ENCODE peak calls at places on chromosome 15, in six cellular contexts. T is AG10803, L is neural crest cell, W is RWPE1, X is fibroblast of the aortic adventitia, Y is pancreas. U is an unnamed sample.
A peak's percentile ranks its signal among the peaks of the same experiment; 100 is the strongest.

GRCh38 chr15:62887113-62887570 is 155.4 kb upstream of the TPM1 start:
- DNase-seq in L (no peak), W (no peak), X (peak; percentile 55), T (peak; percentile 70), Y (no peak), U (no peak)

GRCh38 chr15:22778796-22779195 is 7.6 kb upstream of the NIPA1 start:
- DNase-seq in W (no peak), X (peak; percentile 74), T (no peak), L (no peak), Y (no peak), U (no peak)

GRCh38 chr15:55856506-55856905 is 113.6 kb upstream of the PRTG start:
- DNase-seq in L (no peak), X (peak; percentile 16), W (no peak), Y (no peak), T (no peak), U (no peak)

GRCh38 chr15:81337713-81338157 is 13.8 kb upstream of the STARD5 start:
- DNase-seq in Y (no peak), W (no peak), X (peak; percentile 29), L (no peak), T (peak; percentile 65), U (no peak)

GRCh38 chr15:66763186-66764066 is 61.4 kb downstream of the SMAD6 start:
- DNase-seq in T (peak; percentile 62), X (peak; percentile 51), Y (peak; percentile 84), W (no peak), L (no peak), U (peak; percentile 45)

GRCh38 chr15:70799667-70800450 is 36.5 kb upstream of the UACA start:
- DNase-seq in X (peak; percentile 99), L (no peak), Y (no peak), W (peak; percentile 25), T (peak; percentile 98), U (peak; percentile 75)

GRCh38 chr15:80982839-80983238 is 6.8 kb downstream of the MESD start:
- DNase-seq in Y (no peak), X (no peak), T (no peak), W (no peak), L (no peak), U (no peak)

GRCh38 chr15:101108791-101109190 is 143.1 kb downstream of the CHSY1 start:
- DNase-seq in T (no peak), W (no peak), X (no peak), Y (no peak), L (no peak), U (no peak)

GRCh38 chr15:73352082-73352481 is 16.7 kb downstream of the HCN4 start:
- DNase-seq in Y (no peak), L (no peak), W (no peak), X (peak; percentile 2), T (peak; percentile 27), U (no peak)

GRCh38 chr15:100350434-100351226 is 8.9 kb upstream of the ADAMTS17 start:
- DNase-seq in W (peak; percentile 49), L (no peak), Y (no peak), T (peak; percentile 58), X (peak; percentile 81), U (peak; percentile 95)

GRCh38 chr15:92921215-92922131 is 21.3 kb downstream of the CHD2 start:
- DNase-seq in X (peak; percentile 64), Y (no peak), L (no peak), W (peak; percentile 89), T (peak; percentile 49), U (peak; percentile 92)

GRCh38 chr15:23038741-23039150 is 623 bp downstream of the TUBGCP5 start:
- DNase-seq in L (no peak), W (peak; percentile 69), T (peak; percentile 52), Y (no peak), X (peak; percentile 62), U (peak; percentile 59)

GRCh38 chr15:100762913-100763627 is 116.6 kb upstream of the ALDH1A3 start:
- DNase-seq in X (no peak), W (no peak), L (no peak), Y (no peak), T (no peak), U (no peak)

GRCh38 chr15:55737373-55737772 is 5.6 kb downstream of the PRTG start:
- DNase-seq in T (no peak), Y (no peak), L (peak; percentile 31), W (no peak), X (peak; percentile 55), U (no peak)

GRCh38 chr15:70245932-70246622 is 148.4 kb upstream of the TLE3 start:
- DNase-seq in W (peak; percentile 89), T (peak; percentile 46), X (no peak), Y (peak; percentile 39), L (no peak), U (peak; percentile 91)

GRCh38 chr15:31024330-31024729 is 32.9 kb upstream of the MTMR10 start:
- DNase-seq in T (peak; percentile 98), X (peak; percentile 98), W (peak; percentile 97), L (no peak), Y (no peak), U (peak; percentile 72)

GRCh38 chr15:58437531-58438105 is 5.8 kb downstream of the LIPC start:
- DNase-seq in T (no peak), X (no peak), L (no peak), Y (no peak), W (no peak), U (no peak)

GRCh38 chr15:66760968-66761722 is 59.1 kb downstream of the SMAD6 start:
- DNase-seq in T (no peak), L (no peak), W (no peak), X (peak; percentile 65), Y (no peak), U (no peak)

GRCh38 chr15:28260722-28261121 is 61.3 kb downstream of the HERC2 start:
- DNase-seq in T (no peak), Y (no peak), X (no peak), L (no peak), W (no peak), U (no peak)

GRCh38 chr15:25989327-25989726 is 126.2 kb upstream of the ATP10A start:
- DNase-seq in W (no peak), X (no peak), L (no peak), Y (no peak), T (no peak), U (no peak)
- TF ChIP-seq CTCF in W (no peak), X (no peak), L (no peak), Y (no peak), T (no peak), U (no peak)

GRCh38 chr15:98649996-98650870 is 1.9 kb downstream of the IGF1R start:
- DNase-seq in W (no peak), L (peak; percentile 15), Y (peak; percentile 56), T (peak; percentile 41), X (peak; percentile 51), U (no peak)

GRCh38 chr15:98648654-98649537 is 557 bp downstream of the IGF1R start:
- DNase-seq in Y (peak; percentile 55), X (peak; percentile 43), T (peak; percentile 54), L (peak; percentile 32), W (no peak), U (peak; percentile 63)

GRCh38 chr15:98647774-98648653 is at the start of gene IGF1R:
- DNase-seq in T (peak; percentile 86), X (peak; percentile 81), Y (peak; percentile 85), W (peak; percentile 78), L (peak; percentile 87), U (peak; percentile 83)

GRCh38 chr15:98650871-98651481 is 2.6 kb downstream of the IGF1R start:
- DNase-seq in X (peak; percentile 58), Y (peak; percentile 49), T (peak; percentile 41), L (no peak), W (no peak), U (no peak)

DNA sequence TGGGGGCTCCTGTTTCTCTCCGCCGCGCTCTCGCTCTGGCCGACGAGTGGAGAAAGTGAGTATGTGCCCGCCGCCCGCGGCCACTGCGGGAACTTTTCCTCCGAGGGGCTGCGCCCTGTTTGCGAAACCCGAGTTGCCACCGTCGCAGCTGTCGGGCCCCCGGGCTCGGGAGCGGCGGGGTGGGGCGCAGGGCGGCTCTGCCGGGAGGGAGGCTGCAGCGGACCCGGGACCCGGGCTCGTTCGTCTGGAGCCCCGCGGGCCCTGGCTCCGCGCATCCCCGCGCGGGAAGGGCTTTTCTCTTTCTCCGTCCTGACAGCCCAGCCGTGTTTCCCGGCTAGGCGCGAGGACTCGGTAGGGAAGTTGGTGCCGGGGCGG is 1.3 kb downstream of the IGF1R start:
- DNase-seq in X (peak; percentile 33), L (peak; percentile 38), W (no peak), T (peak; percentile 21), Y (peak; percentile 42), U (no peak)
- TF ChIP-seq CTCF in X (peak; percentile 42), L (peak; percentile 38), W (no peak), T (peak; percentile 20), Y (no peak), U (no peak)

GRCh38 chr15:32042269-32042996 is 12.1 kb downstream of the CHRNA7 start:
- DNase-seq in L (no peak), X (no peak), T (no peak), W (peak; percentile 34), Y (no peak), U (peak; percentile 31)
- TF ChIP-seq CTCF in L (peak; percentile 50), X (no peak), T (no peak), W (no peak), Y (no peak), U (no peak)

DNA sequence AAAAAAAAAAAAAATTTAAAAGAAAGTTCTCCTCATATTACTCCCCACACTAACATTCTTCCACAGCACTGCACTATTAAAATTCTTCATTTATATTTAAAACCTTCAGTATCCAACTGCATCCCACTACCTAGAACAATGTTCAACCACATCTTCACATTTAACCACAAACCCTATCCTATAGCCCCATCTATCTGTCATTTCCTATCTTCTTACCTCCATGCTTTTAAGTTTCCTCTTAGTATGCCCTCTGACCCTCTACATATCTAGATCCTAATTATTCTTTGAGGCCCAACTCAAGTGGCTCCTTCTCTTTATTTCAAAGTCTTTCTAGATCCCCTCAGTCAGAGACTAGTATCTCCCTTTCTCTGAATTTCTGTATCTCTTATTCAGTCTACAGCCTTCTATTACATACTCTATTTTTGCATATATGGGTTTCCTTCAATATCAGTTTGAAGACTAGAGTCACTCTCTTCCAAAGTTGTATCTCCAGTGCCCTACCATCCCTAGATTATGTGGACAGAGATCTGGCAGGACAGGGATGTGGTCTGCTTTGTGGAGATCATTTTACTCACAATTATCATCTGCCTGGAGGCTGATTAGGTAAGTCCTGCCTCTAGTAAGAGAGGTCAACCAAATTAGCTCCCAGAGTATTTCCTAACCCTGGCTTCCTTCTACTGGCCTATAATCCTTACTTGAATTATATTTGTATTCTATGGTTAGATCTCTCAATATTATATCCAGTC is 1.4 kb downstream of the CIAO2A start:
- DNase-seq in W (no peak), Y (no peak), L (no peak), X (no peak), T (no peak), U (peak; percentile 22)
- TF ChIP-seq CTCF in W (no peak), Y (no peak), L (peak; percentile 34), X (no peak), T (no peak), U (no peak)

GRCh38 chr15:39154136-39154770 is 426.6 kb upstream of the THBS1 start:
- DNase-seq in L (no peak), Y (no peak), W (no peak), T (no peak), X (no peak), U (no peak)
- TF ChIP-seq CTCF in L (peak; percentile 50), Y (no peak), W (no peak), T (peak; percentile 37), X (peak; percentile 44), U (peak; percentile 11)

U was measured in MCF 10A.